ENCODE peak calls at places on chromosomes 12 and 14, in eight cellular contexts. One of them, this sample, is unnamed.

GRCh38 chr12:130555628-130556485 is 160.2 kb downstream of the RIMBP2 start:
- DNase-seq in H9: no peak
- DNase-seq in NCI-H2081 treated with DMSO at 0.1 percent for 48 hours: peak
- DNase-seq in ureter: no peak
- DNase-seq in progenitor cell of endocrine pancreas: no peak
- DNase-seq in activated T-helper 1 cell treated with Interleukin-2 at 50 U/mL for 16 hours: no peak
- DNase-seq in HCEC 1CT: no peak
- DNase-seq in T-helper 9 cell: no peak
- DNase-seq in this sample: no peak

GRCh38 chr14:67650694-67651093 is 23.7 kb downstream of the VTI1B start:
- DNase-seq in H9: no peak
- DNase-seq in NCI-H2081 treated with DMSO at 0.1 percent for 48 hours: no peak
- DNase-seq in ureter: no peak
- DNase-seq in progenitor cell of endocrine pancreas: no peak
- DNase-seq in activated T-helper 1 cell treated with Interleukin-2 at 50 U/mL for 16 hours: no peak
- DNase-seq in HCEC 1CT: peak
- DNase-seq in T-helper 9 cell: no peak
- DNase-seq in this sample: no peak

GRCh38 chr12:262817-263216 is at the start of gene SLC6A13:
- DNase-seq in H9: no peak
- DNase-seq in NCI-H2081 treated with DMSO at 0.1 percent for 48 hours: no peak
- DNase-seq in ureter: no peak
- DNase-seq in progenitor cell of endocrine pancreas: no peak
- DNase-seq in activated T-helper 1 cell treated with Interleukin-2 at 50 U/mL for 16 hours: no peak
- DNase-seq in HCEC 1CT: no peak
- DNase-seq in T-helper 9 cell: no peak
- DNase-seq in this sample: no peak

GRCh38 chr14:32509632-32510187 is 180.6 kb downstream of the AKAP6 start:
- DNase-seq in H9: no peak
- DNase-seq in NCI-H2081 treated with DMSO at 0.1 percent for 48 hours: no peak
- DNase-seq in ureter: peak
- DNase-seq in progenitor cell of endocrine pancreas: no peak
- DNase-seq in activated T-helper 1 cell treated with Interleukin-2 at 50 U/mL for 16 hours: no peak
- DNase-seq in HCEC 1CT: peak
- DNase-seq in T-helper 9 cell: no peak
- DNase-seq in this sample: peak

GRCh38 chr14:32074887-32075572 is 2.1 kb upstream of the ARHGAP5 start:
- DNase-seq in H9: no peak
- DNase-seq in NCI-H2081 treated with DMSO at 0.1 percent for 48 hours: no peak
- DNase-seq in ureter: no peak
- DNase-seq in progenitor cell of endocrine pancreas: no peak
- DNase-seq in activated T-helper 1 cell treated with Interleukin-2 at 50 U/mL for 16 hours: no peak
- DNase-seq in HCEC 1CT: peak
- DNase-seq in T-helper 9 cell: no peak
- DNase-seq in this sample: no peak

GRCh38 chr14:30227871-30228270 is 300.2 kb upstream of the PRKD1 start:
- DNase-seq in H9: no peak
- DNase-seq in NCI-H2081 treated with DMSO at 0.1 percent for 48 hours: no peak
- DNase-seq in ureter: no peak
- DNase-seq in progenitor cell of endocrine pancreas: no peak
- DNase-seq in activated T-helper 1 cell treated with Interleukin-2 at 50 U/mL for 16 hours: no peak
- DNase-seq in HCEC 1CT: peak
- DNase-seq in T-helper 9 cell: no peak
- DNase-seq in this sample: peak

GRCh38 chr12:120950807-120951206 is 27.5 kb upstream of the HNF1A start:
- DNase-seq in H9: no peak
- DNase-seq in NCI-H2081 treated with DMSO at 0.1 percent for 48 hours: no peak
- DNase-seq in ureter: no peak
- DNase-seq in progenitor cell of endocrine pancreas: no peak
- DNase-seq in activated T-helper 1 cell treated with Interleukin-2 at 50 U/mL for 16 hours: no peak
- DNase-seq in HCEC 1CT: no peak
- DNase-seq in T-helper 9 cell: no peak
- DNase-seq in this sample: no peak

GRCh38 chr12:2335517-2335916 is 282.7 kb downstream of the CACNA1C start:
- DNase-seq in H9: no peak
- DNase-seq in NCI-H2081 treated with DMSO at 0.1 percent for 48 hours: no peak
- DNase-seq in ureter: no peak
- DNase-seq in progenitor cell of endocrine pancreas: no peak
- DNase-seq in activated T-helper 1 cell treated with Interleukin-2 at 50 U/mL for 16 hours: no peak
- DNase-seq in HCEC 1CT: peak
- DNase-seq in T-helper 9 cell: no peak
- DNase-seq in this sample: no peak

GRCh38 chr12:108629824-108630476 is 3.7 kb downstream of the SELPLG start:
- DNase-seq in H9: no peak
- DNase-seq in NCI-H2081 treated with DMSO at 0.1 percent for 48 hours: no peak
- DNase-seq in ureter: no peak
- DNase-seq in progenitor cell of endocrine pancreas: no peak
- DNase-seq in activated T-helper 1 cell treated with Interleukin-2 at 50 U/mL for 16 hours: no peak
- DNase-seq in HCEC 1CT: peak
- DNase-seq in T-helper 9 cell: peak
- DNase-seq in this sample: no peak

GRCh38 chr14:95250126-95250824 is 69.4 kb downstream of the CLMN start:
- DNase-seq in H9: peak
- DNase-seq in NCI-H2081 treated with DMSO at 0.1 percent for 48 hours: no peak
- DNase-seq in ureter: no peak
- DNase-seq in progenitor cell of endocrine pancreas: no peak
- DNase-seq in activated T-helper 1 cell treated with Interleukin-2 at 50 U/mL for 16 hours: no peak
- DNase-seq in HCEC 1CT: no peak
- DNase-seq in T-helper 9 cell: no peak
- DNase-seq in this sample: no peak

GRCh38 chr12:100128509-100128908 is 14.2 kb downstream of the BLTP3B start:
- DNase-seq in H9: peak
- DNase-seq in NCI-H2081 treated with DMSO at 0.1 percent for 48 hours: no peak
- DNase-seq in ureter: no peak
- DNase-seq in progenitor cell of endocrine pancreas: no peak
- DNase-seq in activated T-helper 1 cell treated with Interleukin-2 at 50 U/mL for 16 hours: no peak
- DNase-seq in HCEC 1CT: peak
- DNase-seq in T-helper 9 cell: no peak
- DNase-seq in this sample: peak

GRCh38 chr14:82740547-82740946 is 1206.9 kb upstream of the SEL1L start:
- DNase-seq in H9: no peak
- DNase-seq in NCI-H2081 treated with DMSO at 0.1 percent for 48 hours: no peak
- DNase-seq in ureter: no peak
- DNase-seq in progenitor cell of endocrine pancreas: no peak
- DNase-seq in activated T-helper 1 cell treated with Interleukin-2 at 50 U/mL for 16 hours: no peak
- DNase-seq in HCEC 1CT: no peak
- DNase-seq in T-helper 9 cell: no peak
- DNase-seq in this sample: no peak

GRCh38 chr12:1313906-1314305 is 280.5 kb downstream of the FBXL14 start:
- DNase-seq in H9: no peak
- DNase-seq in NCI-H2081 treated with DMSO at 0.1 percent for 48 hours: no peak
- DNase-seq in ureter: no peak
- DNase-seq in progenitor cell of endocrine pancreas: no peak
- DNase-seq in activated T-helper 1 cell treated with Interleukin-2 at 50 U/mL for 16 hours: no peak
- DNase-seq in HCEC 1CT: no peak
- DNase-seq in T-helper 9 cell: no peak
- DNase-seq in this sample: no peak

GRCh38 chr12:52521581-52522266 is 1.5 kb upstream of the KRT5 start:
- DNase-seq in H9: peak
- DNase-seq in NCI-H2081 treated with DMSO at 0.1 percent for 48 hours: no peak
- DNase-seq in ureter: no peak
- DNase-seq in progenitor cell of endocrine pancreas: peak
- DNase-seq in activated T-helper 1 cell treated with Interleukin-2 at 50 U/mL for 16 hours: no peak
- DNase-seq in HCEC 1CT: no peak
- DNase-seq in T-helper 9 cell: no peak
- DNase-seq in this sample: no peak

GRCh38 chr14:94424371-94424770 is 28.2 kb downstream of the SERPINA11 start:
- DNase-seq in H9: no peak
- DNase-seq in NCI-H2081 treated with DMSO at 0.1 percent for 48 hours: no peak
- DNase-seq in ureter: no peak
- DNase-seq in progenitor cell of endocrine pancreas: no peak
- DNase-seq in activated T-helper 1 cell treated with Interleukin-2 at 50 U/mL for 16 hours: no peak
- DNase-seq in HCEC 1CT: no peak
- DNase-seq in T-helper 9 cell: no peak
- DNase-seq in this sample: no peak

GRCh38 chr12:27177716-27178115 is 66.4 kb upstream of the STK38L start:
- DNase-seq in H9: no peak
- DNase-seq in NCI-H2081 treated with DMSO at 0.1 percent for 48 hours: no peak
- DNase-seq in ureter: no peak
- DNase-seq in progenitor cell of endocrine pancreas: no peak
- DNase-seq in activated T-helper 1 cell treated with Interleukin-2 at 50 U/mL for 16 hours: no peak
- DNase-seq in HCEC 1CT: peak
- DNase-seq in T-helper 9 cell: no peak
- DNase-seq in this sample: no peak

GRCh38 chr12:111405856-111406473 is at the start of gene SH2B3:
- DNase-seq in H9: no peak
- DNase-seq in NCI-H2081 treated with DMSO at 0.1 percent for 48 hours: no peak
- DNase-seq in ureter: no peak
- DNase-seq in progenitor cell of endocrine pancreas: no peak
- DNase-seq in activated T-helper 1 cell treated with Interleukin-2 at 50 U/mL for 16 hours: peak
- DNase-seq in HCEC 1CT: peak
- DNase-seq in T-helper 9 cell: no peak
- DNase-seq in this sample: no peak

GRCh38 chr12:116262741-116263140 is 14.8 kb downstream of the MED13L start:
- DNase-seq in H9: no peak
- DNase-seq in NCI-H2081 treated with DMSO at 0.1 percent for 48 hours: no peak
- DNase-seq in ureter: no peak
- DNase-seq in progenitor cell of endocrine pancreas: no peak
- DNase-seq in activated T-helper 1 cell treated with Interleukin-2 at 50 U/mL for 16 hours: no peak
- DNase-seq in HCEC 1CT: no peak
- DNase-seq in T-helper 9 cell: no peak
- DNase-seq in this sample: no peak

GRCh38 chr12:7021956-7022355 is 3.7 kb upstream of the LPCAT3 start:
- DNase-seq in H9: no peak
- DNase-seq in NCI-H2081 treated with DMSO at 0.1 percent for 48 hours: no peak
- DNase-seq in ureter: no peak
- DNase-seq in progenitor cell of endocrine pancreas: no peak
- DNase-seq in activated T-helper 1 cell treated with Interleukin-2 at 50 U/mL for 16 hours: no peak
- DNase-seq in HCEC 1CT: no peak
- DNase-seq in T-helper 9 cell: no peak
- DNase-seq in this sample: no peak

GRCh38 chr12:92955997-92956663 is 27.0 kb upstream of the EEA1 start:
- DNase-seq in H9: no peak
- DNase-seq in NCI-H2081 treated with DMSO at 0.1 percent for 48 hours: no peak
- DNase-seq in ureter: no peak
- DNase-seq in progenitor cell of endocrine pancreas: no peak
- DNase-seq in activated T-helper 1 cell treated with Interleukin-2 at 50 U/mL for 16 hours: no peak
- DNase-seq in HCEC 1CT: peak
- DNase-seq in T-helper 9 cell: no peak
- DNase-seq in this sample: no peak

GRCh38 chr12:7130791-7131501 is 775 bp downstream of the CLSTN3 start:
- DNase-seq in H9: peak
- DNase-seq in NCI-H2081 treated with DMSO at 0.1 percent for 48 hours: no peak
- DNase-seq in ureter: peak
- DNase-seq in progenitor cell of endocrine pancreas: peak
- DNase-seq in activated T-helper 1 cell treated with Interleukin-2 at 50 U/mL for 16 hours: peak
- DNase-seq in HCEC 1CT: peak
- DNase-seq in T-helper 9 cell: peak
- DNase-seq in this sample: peak

GRCh38 chr12:21615441-21615840 is 10.8 kb upstream of the GYS2 start:
- DNase-seq in H9: no peak
- DNase-seq in NCI-H2081 treated with DMSO at 0.1 percent for 48 hours: no peak
- DNase-seq in ureter: no peak
- DNase-seq in progenitor cell of endocrine pancreas: no peak
- DNase-seq in activated T-helper 1 cell treated with Interleukin-2 at 50 U/mL for 16 hours: no peak
- DNase-seq in HCEC 1CT: peak
- DNase-seq in T-helper 9 cell: no peak
- DNase-seq in this sample: no peak

GRCh38 chr12:108637631-108638030 is 3.9 kb upstream of the SELPLG start:
- DNase-seq in H9: peak
- DNase-seq in NCI-H2081 treated with DMSO at 0.1 percent for 48 hours: no peak
- DNase-seq in ureter: no peak
- DNase-seq in progenitor cell of endocrine pancreas: no peak
- DNase-seq in activated T-helper 1 cell treated with Interleukin-2 at 50 U/mL for 16 hours: no peak
- DNase-seq in HCEC 1CT: no peak
- DNase-seq in T-helper 9 cell: no peak
- DNase-seq in this sample: no peak

GRCh38 chr14:100530270-100531072 is 56.7 kb downstream of the BEGAIN start:
- DNase-seq in H9: no peak
- DNase-seq in NCI-H2081 treated with DMSO at 0.1 percent for 48 hours: no peak
- DNase-seq in ureter: peak
- DNase-seq in progenitor cell of endocrine pancreas: no peak
- DNase-seq in activated T-helper 1 cell treated with Interleukin-2 at 50 U/mL for 16 hours: no peak
- DNase-seq in HCEC 1CT: no peak
- DNase-seq in T-helper 9 cell: no peak
- DNase-seq in this sample: no peak

GRCh38 chr14:64835431-64835830 is 44.3 kb downstream of the SPTB start:
- DNase-seq in H9: no peak
- DNase-seq in NCI-H2081 treated with DMSO at 0.1 percent for 48 hours: no peak
- DNase-seq in ureter: no peak
- DNase-seq in progenitor cell of endocrine pancreas: no peak
- DNase-seq in activated T-helper 1 cell treated with Interleukin-2 at 50 U/mL for 16 hours: no peak
- DNase-seq in HCEC 1CT: no peak
- DNase-seq in T-helper 9 cell: no peak
- DNase-seq in this sample: no peak

GRCh38 chr12:11834925-11835324 is 185.5 kb downstream of the ETV6 start:
- DNase-seq in H9: no peak
- DNase-seq in NCI-H2081 treated with DMSO at 0.1 percent for 48 hours: no peak
- DNase-seq in ureter: no peak
- DNase-seq in progenitor cell of endocrine pancreas: no peak
- DNase-seq in activated T-helper 1 cell treated with Interleukin-2 at 50 U/mL for 16 hours: no peak
- DNase-seq in HCEC 1CT: no peak
- DNase-seq in T-helper 9 cell: no peak
- DNase-seq in this sample: no peak

GRCh38 chr14:89493877-89494634 is 77.0 kb upstream of the FOXN3 start:
- DNase-seq in H9: no peak
- DNase-seq in NCI-H2081 treated with DMSO at 0.1 percent for 48 hours: no peak
- DNase-seq in ureter: no peak
- DNase-seq in progenitor cell of endocrine pancreas: no peak
- DNase-seq in activated T-helper 1 cell treated with Interleukin-2 at 50 U/mL for 16 hours: no peak
- DNase-seq in HCEC 1CT: no peak
- DNase-seq in T-helper 9 cell: no peak
- DNase-seq in this sample: no peak

GRCh38 chr14:33714527-33715222 is 236.2 kb downstream of the EGLN3 start:
- DNase-seq in H9: no peak
- DNase-seq in NCI-H2081 treated with DMSO at 0.1 percent for 48 hours: no peak
- DNase-seq in ureter: no peak
- DNase-seq in progenitor cell of endocrine pancreas: no peak
- DNase-seq in activated T-helper 1 cell treated with Interleukin-2 at 50 U/mL for 16 hours: no peak
- DNase-seq in HCEC 1CT: no peak
- DNase-seq in T-helper 9 cell: no peak
- DNase-seq in this sample: no peak

GRCh38 chr12:53700567-53700966 is 24.7 kb upstream of the ATP5MC2 start:
- DNase-seq in H9: no peak
- DNase-seq in NCI-H2081 treated with DMSO at 0.1 percent for 48 hours: no peak
- DNase-seq in ureter: no peak
- DNase-seq in progenitor cell of endocrine pancreas: no peak
- DNase-seq in activated T-helper 1 cell treated with Interleukin-2 at 50 U/mL for 16 hours: no peak
- DNase-seq in HCEC 1CT: no peak
- DNase-seq in T-helper 9 cell: no peak
- DNase-seq in this sample: no peak

GRCh38 chr12:19529933-19530630 is 90.8 kb downstream of the AEBP2 start:
- DNase-seq in H9: no peak
- DNase-seq in NCI-H2081 treated with DMSO at 0.1 percent for 48 hours: no peak
- DNase-seq in ureter: no peak
- DNase-seq in progenitor cell of endocrine pancreas: no peak
- DNase-seq in activated T-helper 1 cell treated with Interleukin-2 at 50 U/mL for 16 hours: no peak
- DNase-seq in HCEC 1CT: peak
- DNase-seq in T-helper 9 cell: no peak
- DNase-seq in this sample: no peak

GRCh38 chr14:104196461-104197180 is 58.2 kb downstream of the KIF26A start:
- DNase-seq in H9: no peak
- DNase-seq in NCI-H2081 treated with DMSO at 0.1 percent for 48 hours: no peak
- DNase-seq in ureter: peak
- DNase-seq in progenitor cell of endocrine pancreas: no peak
- DNase-seq in activated T-helper 1 cell treated with Interleukin-2 at 50 U/mL for 16 hours: no peak
- DNase-seq in HCEC 1CT: no peak
- DNase-seq in T-helper 9 cell: no peak
- DNase-seq in this sample: no peak

GRCh38 chr14:69334576-69334975 is 63.5 kb downstream of the ERH start:
- DNase-seq in H9: no peak
- DNase-seq in NCI-H2081 treated with DMSO at 0.1 percent for 48 hours: no peak
- DNase-seq in ureter: no peak
- DNase-seq in progenitor cell of endocrine pancreas: no peak
- DNase-seq in activated T-helper 1 cell treated with Interleukin-2 at 50 U/mL for 16 hours: no peak
- DNase-seq in HCEC 1CT: no peak
- DNase-seq in T-helper 9 cell: no peak
- DNase-seq in this sample: no peak

GRCh38 chr14:86057018-86057667 is 527.2 kb downstream of the FLRT2 start:
- DNase-seq in H9: no peak
- DNase-seq in NCI-H2081 treated with DMSO at 0.1 percent for 48 hours: no peak
- DNase-seq in ureter: no peak
- DNase-seq in progenitor cell of endocrine pancreas: no peak
- DNase-seq in activated T-helper 1 cell treated with Interleukin-2 at 50 U/mL for 16 hours: no peak
- DNase-seq in HCEC 1CT: peak
- DNase-seq in T-helper 9 cell: peak
- DNase-seq in this sample: no peak

GRCh38 chr12:118126119-118126757 is 9.7 kb upstream of the PEBP1 start:
- DNase-seq in H9: no peak
- DNase-seq in NCI-H2081 treated with DMSO at 0.1 percent for 48 hours: no peak
- DNase-seq in ureter: no peak
- DNase-seq in progenitor cell of endocrine pancreas: no peak
- DNase-seq in activated T-helper 1 cell treated with Interleukin-2 at 50 U/mL for 16 hours: no peak
- DNase-seq in HCEC 1CT: no peak
- DNase-seq in T-helper 9 cell: no peak
- DNase-seq in this sample: no peak